ENCODE peak calls at places on chromosomes 1 and 21, in six cellular contexts. E, X, I, M, A and V are unnamed samples. For H3K4me1, the result is how much of the 10 kb centered on the place peaks cover.

GRCh38 chr21:14259669-14260458 is 43.9 kb downstream of the RBM11 start:
- DNase-seq in E (no peak), X (peak), I (no peak), M (peak), A (peak), V (no peak)

GRCh38 chr1:46508760-46509159 is 19.1 kb downstream of the DMBX1 start:
- DNase-seq in E (no peak), X (peak), I (no peak), M (no peak), A (no peak), V (no peak)

GRCh38 chr1:84373446-84374141 is 24.7 kb upstream of the DNASE2B start:
- DNase-seq in E (no peak), X (peak), I (no peak), M (no peak), A (no peak), V (no peak)

GRCh38 chr1:67307251-67308060 is at the start of gene IL12RB2:
- DNase-seq in E (peak), X (no peak), I (peak), M (no peak), A (no peak), V (no peak)

GRCh38 chr1:24566266-24566867 is 10.5 kb downstream of the NCMAP start:
- DNase-seq in E (no peak), X (peak), I (no peak), M (peak), A (no peak), V (no peak)

GRCh38 chr1:39491146-39491921 is at the start of gene BMP8A:
- DNase-seq in E (peak), X (no peak), I (no peak), M (peak), A (peak), V (no peak)

GRCh38 chr1:96703186-96703585 is 18.4 kb upstream of the PTBP2 start:
- DNase-seq in E (no peak), X (peak), I (no peak), M (no peak), A (no peak), V (no peak)

GRCh38 chr1:198788561-198789064 is 149.8 kb downstream of the PTPRC start:
- DNase-seq in E (no peak), X (no peak), I (no peak), M (peak), A (no peak), V (no peak)

GRCh38 chr1:119773711-119774241 is 5.1 kb upstream of the HMGCS2 start:
- DNase-seq in E (no peak), X (peak), I (no peak), M (peak), A (no peak), V (no peak)

GRCh38 chr1:39047374-39048229 is 21.5 kb downstream of the NDUFS5 start:
- DNase-seq in E (no peak), X (peak), I (peak), M (peak), A (no peak), V (peak)

GRCh38 chr1:231931846-231932454 is 305.4 kb downstream of the DISC1 start:
- DNase-seq in E (no peak), X (no peak), I (no peak), M (no peak), A (peak), V (no peak)

GRCh38 chr1:227885648-227886502 is 61.9 kb downstream of the WNT9A start:
- DNase-seq in E (peak), X (peak), I (peak), M (peak), A (peak), V (peak)

GRCh38 chr1:205545991-205546390 is 41.5 kb downstream of the CDK18 start:
- DNase-seq in E (peak), X (no peak), I (peak), M (no peak), A (no peak), V (no peak)

GRCh38 chr1:92134331-92134730 is 54.2 kb downstream of the BTBD8 start:
- DNase-seq in E (no peak), X (no peak), I (no peak), M (no peak), A (no peak), V (no peak)

GRCh38 chr1:11376981-11377583 is 101.9 kb upstream of the DISP3 start:
- DNase-seq in E (no peak), X (no peak), I (no peak), M (no peak), A (no peak), V (no peak)

GRCh38 chr1:18890704-18891103 is 11.7 kb downstream of the ALDH4A1 start:
- DNase-seq in E (peak), X (peak), I (no peak), M (peak), A (no peak), V (no peak)
- H3K27ac ChIP-seq in E (peak), X (no peak), I (no peak), M (no peak), A (no peak), V (no peak)

GRCh38 chr1:17568014-17568413 is 28.5 kb downstream of the ARHGEF10L start:
- DNase-seq in E (no peak), X (no peak), I (no peak), M (no peak), A (no peak), V (no peak)
- H3K4me1 ChIP-seq in E (half or more), X (under half), I (half or more), M (under half), A (under half), V (under half)

GRCh38 chr1:56574794-56575193 is 4.6 kb downstream of the PLPP3 start:
- DNase-seq in E (no peak), X (no peak), I (no peak), M (no peak), A (no peak), V (no peak)
- H3K4me3 ChIP-seq in E (peak), X (peak), I (peak), M (no peak), A (no peak), V (no peak)

GRCh38 chr1:204443871-204444581 is 32.4 kb upstream of the PPP1R15B start:
- DNase-seq in E (no peak), X (no peak), I (no peak), M (no peak), A (no peak), V (no peak)
- H3K27ac ChIP-seq in E (peak), X (no peak), I (peak), M (no peak), A (no peak), V (no peak)